ENCODE peak calls at places on chromosomes 1 and 21, in nine cellular contexts. U is H9, V is Calu3, R is lower lobe of right lung, A is tibial nerve, X is B cell, G is HCT116, Z is astrocyte of the cerebellum, W is A549. M is an unnamed sample.
A peak's percentile ranks its signal among the peaks of the same experiment; 100 is the strongest.

GRCh38 chr1:78141522-78142231 is 95.9 kb downstream of the GIPC2 start:
- DNase-seq in U (no peak), V (no peak), R (no peak), A (no peak), X (no peak), G (no peak), Z (no peak), W (no peak), M (no peak)

GRCh38 chr1:232291681-232292080 is 338.3 kb downstream of the SIPA1L2 start:
- DNase-seq in U (no peak), V (no peak), R (no peak), A (peak; percentile 44), X (no peak), G (no peak), Z (no peak), W (no peak), M (no peak)

GRCh38 chr1:3491291-3492246 is 37.1 kb downstream of the ARHGEF16 start:
- DNase-seq in U (peak; percentile 83), V (peak; percentile 75), R (peak; percentile 84), A (peak; percentile 78), X (peak; percentile 95), G (peak; percentile 19), Z (no peak), W (peak; percentile 39), M (peak; percentile 26)

GRCh38 chr1:159098596-159098995 is 22.0 kb upstream of the AIM2 start:
- DNase-seq in U (no peak), V (no peak), R (no peak), A (no peak), X (no peak), G (no peak), Z (no peak), W (no peak), M (no peak)

GRCh38 chr1:233543338-233544255 is 70.3 kb upstream of the KCNK1 start:
- DNase-seq in U (no peak), V (peak; percentile 17), R (no peak), A (no peak), X (no peak), G (peak; percentile 91), Z (peak; percentile 9), W (peak; percentile 89), M (peak; percentile 86)

GRCh38 chr1:10687782-10688408 is 108.6 kb downstream of the CASZ1 start:
- DNase-seq in U (no peak), V (no peak), R (no peak), A (no peak), X (no peak), G (no peak), Z (no peak), W (no peak), M (peak; percentile 53)

GRCh38 chr1:113617438-113618141 is 141.7 kb downstream of the PHTF1 start:
- DNase-seq in U (no peak), V (no peak), R (no peak), A (no peak), X (no peak), G (no peak), Z (peak; percentile 16), W (no peak), M (peak; percentile 8)

GRCh38 chr21:42366292-42367010 is at the start of gene TFF1:
- DNase-seq in U (no peak), V (peak; percentile 34), R (no peak), A (no peak), X (no peak), G (no peak), Z (no peak), W (peak; percentile 85), M (no peak)

GRCh38 chr1:62210960-62211359 is 16.3 kb downstream of the L1TD1 start:
- DNase-seq in U (no peak), V (no peak), R (no peak), A (no peak), X (no peak), G (no peak), Z (no peak), W (peak; percentile 35), M (no peak)

GRCh38 chr1:61058477-61059245 is 23.7 kb upstream of the NFIA start:
- DNase-seq in U (no peak), V (no peak), R (no peak), A (no peak), X (no peak), G (no peak), Z (no peak), W (no peak), M (peak; percentile 91)

GRCh38 chr1:27380766-27381733 is 2.1 kb downstream of the CD164L2 start:
- DNase-seq in U (no peak), V (no peak), R (no peak), A (no peak), X (no peak), G (no peak), Z (no peak), W (no peak), M (no peak)

GRCh38 chr1:171210355-171210754 is 25.3 kb downstream of the FMO2 start:
- DNase-seq in U (no peak), V (no peak), R (no peak), A (peak; percentile 51), X (no peak), G (no peak), Z (no peak), W (peak; percentile 21), M (peak; percentile 37)

GRCh38 chr1:156053770-156054499 is at the start of gene UBQLN4:
- DNase-seq in U (peak; percentile 90), V (peak; percentile 94), R (peak; percentile 90), A (peak; percentile 73), X (peak; percentile 95), G (peak; percentile 67), Z (peak; percentile 55), W (peak; percentile 87), M (peak; percentile 89)

GRCh38 chr1:28156821-28157220 is 19.7 kb downstream of the PTAFR start:
- DNase-seq in U (no peak), V (no peak), R (peak; percentile 87), A (peak; percentile 32), X (no peak), G (no peak), Z (no peak), W (no peak), M (peak; percentile 40)

GRCh38 chr1:96722161-96722908 is 751 bp downstream of the PTBP2 start:
- DNase-seq in U (peak; percentile 58), V (peak; percentile 41), R (peak; percentile 68), A (peak; percentile 55), X (no peak), G (no peak), Z (peak; percentile 60), W (peak; percentile 26), M (peak; percentile 45)

GRCh38 chr21:41460578-41461527 is 34.8 kb downstream of the MX1 start:
- DNase-seq in U (peak; percentile 77), V (peak; percentile 69), R (peak; percentile 83), A (peak; percentile 73), X (peak; percentile 74), G (peak; percentile 27), Z (peak; percentile 51), W (peak; percentile 65), M (peak; percentile 73)

DNA sequence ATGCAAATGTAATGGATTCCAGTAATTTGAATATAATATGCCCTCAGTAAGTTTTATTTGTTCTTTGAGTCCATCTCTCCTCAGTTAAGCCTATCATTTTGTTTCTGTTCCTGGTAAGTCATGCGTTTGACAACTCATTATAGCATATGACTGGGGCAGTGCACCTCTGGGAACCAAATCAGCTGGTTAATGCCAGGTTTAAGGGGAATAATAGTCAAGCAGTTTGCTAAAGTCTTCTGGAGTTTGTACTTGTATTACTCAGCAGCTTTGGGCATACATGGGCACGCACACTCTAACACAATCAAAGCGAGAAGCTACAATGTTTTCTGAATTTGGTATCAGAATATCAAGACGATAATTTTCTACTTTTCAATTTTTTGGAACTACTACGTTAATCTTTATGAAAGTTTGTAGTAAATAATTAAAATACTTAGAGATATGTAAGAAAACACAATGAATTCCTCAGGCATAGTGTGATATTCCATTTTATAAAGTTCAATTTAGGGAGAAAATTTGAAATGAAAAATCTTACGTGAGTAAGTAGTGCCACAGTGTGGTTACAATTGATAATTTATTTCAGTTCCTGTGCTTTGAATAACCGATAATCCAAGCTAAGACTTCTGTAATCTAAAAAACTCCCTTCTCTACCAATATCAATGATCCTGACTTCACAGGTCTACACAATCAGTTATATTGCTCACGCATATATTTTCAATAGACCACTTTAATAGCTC is 43.8 kb upstream of the KCTD3 start:
- DNase-seq in U (no peak), V (no peak), R (no peak), A (no peak), X (no peak), G (peak; percentile 6), Z (no peak), W (no peak), M (peak; percentile 21)
- TF ChIP-seq CTCF in U (peak; percentile 48), V (no peak), R (peak; percentile 10), A (no peak), X (no peak), G (peak; percentile 29), Z (no peak), W (peak; percentile 23), M (peak; percentile 16)

GRCh38 chr1:224894915-224895314 is 34.6 kb upstream of the DNAH14 start:
- DNase-seq in U (peak; percentile 39), V (no peak), R (no peak), A (no peak), X (no peak), G (peak; percentile 18), Z (no peak), W (peak; percentile 35), M (peak; percentile 36)
- TF ChIP-seq CTCF in U (peak; percentile 68), V (peak; percentile 26), R (no peak), A (no peak), X (no peak), G (peak; percentile 28), Z (peak; percentile 42), W (peak; percentile 35), M (peak; percentile 50)

GRCh38 chr1:54109131-54110105 is 43.4 kb downstream of the CDCP2 start:
- DNase-seq in U (no peak), V (no peak), R (no peak), A (no peak), X (no peak), G (no peak), Z (no peak), W (no peak), M (no peak)

GRCh38 chr1:54105736-54106269 is 47.0 kb downstream of the CDCP2 start:
- DNase-seq in U (peak; percentile 6), V (no peak), R (no peak), A (no peak), X (no peak), G (no peak), Z (no peak), W (no peak), M (peak; percentile 53)

GRCh38 chr1:54105080-54105479 is 47.7 kb downstream of the CDCP2 start:
- DNase-seq in U (peak; percentile 18), V (no peak), R (no peak), A (no peak), X (no peak), G (no peak), Z (no peak), W (no peak), M (no peak)

GRCh38 chr1:54108156-54108555 is 44.6 kb downstream of the CDCP2 start:
- DNase-seq in U (no peak), V (no peak), R (no peak), A (no peak), X (no peak), G (no peak), Z (no peak), W (no peak), M (no peak)

GRCh38 chr1:54107131-54107530 is 45.7 kb downstream of the CDCP2 start:
- DNase-seq in U (peak; percentile 26), V (no peak), R (no peak), A (no peak), X (no peak), G (no peak), Z (no peak), W (no peak), M (no peak)
- TF ChIP-seq CTCF in U (no peak), V (no peak), R (no peak), A (no peak), X (no peak), G (no peak), Z (no peak), W (no peak), M (peak; percentile 30)

GRCh38 chr1:163196449-163196787 is 6.3 kb downstream of the RGS5 start:
- DNase-seq in U (no peak), V (no peak), R (no peak), A (no peak), X (no peak), G (no peak), Z (no peak), W (no peak), M (no peak)
- TF ChIP-seq CTCF in U (no peak), V (no peak), R (no peak), A (no peak), X (no peak), G (no peak), Z (no peak), W (no peak), M (no peak)

M was measured in fibroblast of villous mesenchyme.